ENCODE peak calls at places on chromosomes 3 and 15, in five cellular contexts. Q is H1, J is GM12878, S is HepG2, O is K562. R is an unnamed sample.
A peak's percentile ranks its signal among the peaks of the same experiment; 100 is the strongest.

GRCh38 chr3:37287776-37288175 is 113.4 kb upstream of the LRRFIP2 start:
- DNase-seq in S (no peak), O (no peak), J (no peak), Q (no peak), R (no peak)

GRCh38 chr15:48177383-48177874 is 666 bp downstream of the MYEF2 start:
- DNase-seq in Q (no peak), O (no peak), S (no peak), J (peak; percentile 11), R (no peak)

GRCh38 chr3:157381606-157382005 is 55.0 kb upstream of the PTX3 start:
- DNase-seq in S (no peak), O (no peak), J (no peak), Q (no peak), R (no peak)

GRCh38 chr15:78634251-78635145 is 6.5 kb downstream of the CHRNB4 start:
- DNase-seq in O (no peak), J (no peak), S (no peak), Q (no peak), R (no peak)

GRCh38 chr15:72724028-72724427 is 38.0 kb downstream of the BBS4 start:
- DNase-seq in J (no peak), Q (no peak), O (no peak), S (no peak), R (no peak)

GRCh38 chr3:125684199-125684598 is 88.9 kb upstream of the OSBPL11 start:
- DNase-seq in O (no peak), J (no peak), Q (peak; percentile 25), S (peak; percentile 48), R (peak; percentile 77)

GRCh38 chr3:52978109-52978754 is 67.6 kb downstream of the SFMBT1 start:
- DNase-seq in Q (no peak), J (no peak), O (no peak), S (no peak), R (no peak)

GRCh38 chr15:83225449-83225848 is 17.8 kb upstream of the HDGFL3 start:
- DNase-seq in S (no peak), O (no peak), J (no peak), Q (no peak), R (no peak)

GRCh38 chr3:106518516-106518915 is 649.7 kb upstream of the CBLB start:
- DNase-seq in Q (no peak), J (no peak), S (no peak), O (no peak), R (no peak)

GRCh38 chr3:38133557-38134405 is 3.1 kb downstream of the ACAA1 start:
- DNase-seq in O (no peak), Q (no peak), S (peak; percentile 99), J (no peak), R (no peak)

GRCh38 chr3:65170357-65171090 is 482.7 kb upstream of the ADAMTS9 start:
- DNase-seq in S (no peak), O (peak; percentile 6), J (no peak), Q (no peak), R (no peak)

GRCh38 chr15:56963719-56964118 is 45.3 kb downstream of the TCF12 start:
- DNase-seq in J (no peak), O (no peak), S (peak; percentile 66), Q (no peak), R (no peak)

GRCh38 chr3:45994661-45995369 is 809 bp downstream of the FYCO1 start:
- DNase-seq in Q (no peak), J (no peak), O (peak; percentile 75), S (peak; percentile 7), R (peak; percentile 38)

GRCh38 chr3:124592658-124593441 is 137.4 kb upstream of the UMPS start:
- DNase-seq in Q (no peak), J (peak; percentile 70), O (no peak), S (no peak), R (no peak)

GRCh38 chr3:80771085-80771484 is 990.4 kb downstream of the GBE1 start:
- DNase-seq in S (no peak), O (peak; percentile 15), Q (no peak), J (peak; percentile 27), R (no peak)

GRCh38 chr15:56619881-56620280 is 113.4 kb downstream of the ZNF280D start:
- DNase-seq in O (no peak), J (no peak), Q (no peak), S (no peak), R (no peak)

GRCh38 chr15:96553006-96553405 is 222.5 kb downstream of the NR2F2 start:
- DNase-seq in Q (no peak), J (no peak), O (no peak), S (no peak), R (no peak)

DNA sequence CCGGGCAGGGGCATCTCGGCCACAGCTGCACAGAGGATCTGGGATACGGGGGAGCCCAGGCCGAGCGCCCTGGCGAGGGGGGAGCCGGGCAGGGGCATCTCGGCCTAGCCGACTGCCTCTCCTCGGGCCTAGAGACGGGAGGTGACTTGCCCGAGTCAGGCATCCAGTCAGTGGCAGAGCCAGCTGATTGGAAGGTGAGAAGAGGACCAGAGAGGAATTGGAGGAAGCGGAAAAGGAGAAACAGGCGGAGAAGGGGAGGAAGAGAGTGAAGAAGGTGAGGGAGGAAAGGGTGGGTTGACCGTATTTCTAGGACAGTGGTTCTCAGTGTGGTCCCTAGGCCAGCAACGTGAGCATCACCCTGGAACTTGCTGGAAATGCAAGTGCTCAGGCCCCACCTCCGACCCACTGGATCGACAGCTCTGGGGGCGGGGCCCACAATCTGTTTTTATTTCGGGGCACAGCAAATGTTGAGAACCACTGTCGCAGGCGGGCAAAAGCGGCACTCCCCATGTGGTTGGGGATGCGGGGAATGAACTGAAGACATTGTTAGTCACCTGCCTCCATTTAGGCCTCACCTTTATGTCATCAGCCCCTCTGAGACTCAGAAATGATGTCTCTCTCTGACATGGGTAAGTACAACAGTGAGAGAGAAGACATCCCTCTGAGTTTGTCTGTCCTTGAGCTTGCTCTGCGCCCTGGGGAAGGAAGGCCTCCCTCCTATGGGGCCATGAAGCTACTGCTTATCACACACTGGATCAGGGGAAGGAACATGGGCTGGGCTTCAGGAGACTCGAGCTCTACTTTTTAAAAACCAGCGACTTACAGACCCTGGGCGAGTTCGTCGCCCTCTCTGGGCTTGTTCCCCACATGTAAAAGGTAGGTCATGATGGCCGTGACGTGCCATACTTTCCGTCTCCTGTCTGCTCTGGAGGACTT is 1.0 kb upstream of the MELTF start:
- DNase-seq in Q (no peak), S (no peak), J (no peak), O (peak; percentile 40), R (no peak)
- TF ChIP-seq CREB1 in Q (no peak), S (no peak), J (no peak), O (no peak), R (no peak)

DNA sequence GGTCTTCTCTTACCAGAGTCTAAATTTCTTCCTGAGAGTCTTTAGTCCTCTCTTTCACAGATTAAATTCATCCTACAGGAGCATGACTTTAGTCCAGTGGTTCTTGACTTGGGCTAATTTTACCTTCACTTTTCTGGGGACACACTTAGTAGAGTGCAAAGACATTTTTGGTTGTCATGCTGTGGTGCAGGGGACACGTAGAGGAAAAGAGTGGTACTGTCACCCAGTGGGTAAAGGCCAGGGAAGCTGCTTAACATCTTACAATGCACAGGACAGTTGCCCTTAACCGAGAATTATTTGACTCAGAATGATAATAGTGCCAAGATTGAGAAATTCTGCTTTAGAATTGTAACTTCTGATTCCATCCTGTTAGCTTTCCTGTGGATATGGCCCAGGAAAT is 772.5 kb upstream of the GRM7 start:
- DNase-seq in J (no peak), S (no peak), O (no peak), Q (no peak), R (no peak)
- TF ChIP-seq MAX in J (no peak), S (no peak), O (no peak), Q (no peak), R (no peak)

GRCh38 chr15:29924750-29925149 is 102.5 kb upstream of the TJP1 start:
- DNase-seq in Q (peak; percentile 86), O (no peak), S (peak; percentile 60), J (no peak), R (peak; percentile 74)
- TF ChIP-seq CREB1 in Q (no peak), O (no peak), S (no peak), J (no peak), R (no peak)

DNA sequence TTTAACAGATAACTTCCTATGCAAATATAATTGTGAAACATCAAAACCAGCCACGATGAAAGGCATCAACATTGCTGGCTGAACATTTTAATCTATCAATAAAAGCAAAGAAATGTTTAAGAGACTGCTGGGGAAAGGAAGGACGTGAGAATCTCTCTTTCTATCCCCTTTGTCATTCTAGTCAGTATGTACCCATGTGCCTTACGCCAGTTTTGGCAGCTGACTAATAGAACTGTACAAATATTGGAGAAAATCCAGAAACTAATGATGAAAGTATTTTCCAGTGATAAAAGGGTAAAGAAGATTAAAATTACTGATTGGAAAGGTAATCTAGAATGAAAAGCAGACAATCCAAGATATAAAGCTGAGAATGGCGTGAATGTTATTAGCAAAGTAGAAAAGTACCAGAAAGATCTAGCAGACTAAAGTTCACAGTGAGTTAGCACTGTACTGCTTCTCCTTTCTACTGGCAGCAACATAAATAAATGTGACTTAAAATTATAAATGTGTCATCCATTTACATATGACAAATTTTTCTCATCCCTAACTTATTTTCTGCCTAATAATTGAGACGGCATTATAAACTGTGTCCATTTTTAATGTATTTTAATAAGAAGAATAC is 401.9 kb upstream of the CNTN4 start:
- DNase-seq in O (no peak), S (no peak), J (no peak), Q (no peak), R (no peak)
- TF ChIP-seq MAX in O (no peak), S (no peak), J (no peak), Q (no peak), R (no peak)

DNA sequence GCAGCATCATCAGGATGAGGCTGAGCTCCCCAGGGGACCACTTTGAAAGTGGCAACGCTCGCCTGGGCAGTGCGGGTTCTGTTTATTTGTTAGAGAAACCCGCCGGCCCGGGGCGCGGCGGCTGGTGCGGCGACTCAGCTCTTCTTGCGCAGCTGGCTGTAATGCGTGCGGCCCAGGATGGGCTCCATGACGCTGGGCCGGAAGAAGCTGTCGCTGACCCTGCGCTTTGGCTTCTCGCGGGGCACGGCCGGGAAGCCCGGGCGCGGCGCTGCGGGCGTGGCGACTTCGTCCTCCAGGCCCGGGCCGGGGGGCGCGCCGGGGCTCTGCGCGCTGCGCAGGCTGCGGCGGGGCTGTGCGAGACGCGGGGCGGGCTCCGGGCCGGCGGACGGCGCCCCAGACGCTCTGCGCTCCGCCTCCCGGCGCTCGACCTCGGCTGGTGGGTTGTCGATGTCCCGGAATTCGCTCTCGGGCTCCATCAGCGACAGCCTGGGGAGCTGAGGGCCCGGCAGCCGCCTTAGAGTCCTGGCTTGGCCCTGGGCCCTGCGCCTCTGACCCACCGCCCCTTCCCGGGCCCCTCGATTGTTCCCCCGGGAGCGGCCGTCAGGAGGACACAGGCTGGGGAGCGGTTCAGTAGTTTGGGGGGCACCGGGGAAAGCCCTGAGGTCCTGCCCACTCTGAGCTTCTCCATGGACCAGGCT is 10.3 kb upstream of the KIF7 start:
- DNase-seq in J (no peak), O (no peak), S (no peak), Q (no peak), R (peak; percentile 56)
- TF ChIP-seq CREB1 in J (no peak), O (no peak), S (no peak), Q (no peak), R (no peak)

R was measured in WTC11.